ENCODE peak calls at places on chromosomes 6 and 20, in ten cellular contexts. U is heart left ventricle, Q is Peyer's patch, N is IMR-90, M is adrenal gland, X is esophagus squamous epithelium, S is breast epithelium, C is transverse colon, E is ovary, A is stomach. H is an unnamed sample.

GRCh38 chr6:31865205-31866118 is 2.8 kb upstream of the NEU1 start:
- DNase-seq in U (no peak), S (no peak), M (no peak), Q (no peak), C (no peak), N (no peak), E (no peak), X (no peak), A (no peak), H (no peak)

GRCh38 chr6:10395171-10395945 is 19.5 kb downstream of the TFAP2A start:
- DNase-seq in N (no peak), M (no peak), C (no peak), X (no peak), S (no peak), A (no peak), U (no peak), E (no peak), Q (no peak), H (no peak)

GRCh38 chr6:113856011-113856551 is 1.1 kb upstream of the MARCKS start:
- DNase-seq in S (no peak), Q (no peak), N (peak), C (peak), E (peak), U (no peak), M (no peak), X (no peak), A (peak), H (no peak)

GRCh38 chr6:30556006-30556713 is at the start of gene GNL1:
- DNase-seq in Q (peak), X (peak), C (peak), M (peak), A (peak), E (peak), S (peak), U (peak), N (peak), H (peak)

GRCh38 chr6:39037707-39038106 is 10.9 kb upstream of the GLP1R start:
- DNase-seq in S (no peak), Q (no peak), E (no peak), M (no peak), C (no peak), A (no peak), U (no peak), X (no peak), N (no peak), H (no peak)

GRCh38 chr20:46118481-46119020 is 437 bp downstream of the CD40 start:
- DNase-seq in X (no peak), Q (no peak), S (no peak), A (peak), U (peak), E (peak), N (no peak), C (peak), M (peak), H (no peak)

GRCh38 chr6:55199239-55199638 is 24.9 kb downstream of the HCRTR2 start:
- DNase-seq in S (no peak), N (no peak), C (no peak), Q (no peak), E (no peak), U (no peak), A (no peak), M (no peak), X (no peak), H (no peak)

GRCh38 chr6:40957616-40958492 is 81.2 kb downstream of the UNC5CL start:
- DNase-seq in M (no peak), E (no peak), C (no peak), U (no peak), X (no peak), S (no peak), N (peak), Q (no peak), A (no peak), H (no peak)

GRCh38 chr20:46350986-46351267 is 42.6 kb upstream of the CDH22 start:
- DNase-seq in Q (no peak), E (no peak), A (no peak), N (no peak), M (no peak), X (no peak), S (no peak), U (no peak), C (no peak), H (no peak)

GRCh38 chr6:167089243-167090142 is 33.4 kb upstream of the CCR6 start:
- DNase-seq in E (no peak), X (no peak), C (no peak), S (no peak), A (no peak), N (no peak), M (no peak), Q (no peak), U (no peak), H (no peak)

GRCh38 chr6:167090171-167090570 is 32.7 kb upstream of the CCR6 start:
- DNase-seq in U (no peak), Q (no peak), C (no peak), E (no peak), X (no peak), S (no peak), N (no peak), M (no peak), A (no peak), H (no peak)

GRCh38 chr6:167092672-167093339 is 30.1 kb upstream of the CCR6 start:
- DNase-seq in C (no peak), X (no peak), M (no peak), U (no peak), N (no peak), S (no peak), E (no peak), Q (no peak), A (no peak), H (no peak)

GRCh38 chr6:167093406-167093921 is 29.4 kb upstream of the CCR6 start:
- DNase-seq in N (no peak), X (no peak), C (no peak), S (no peak), E (no peak), U (no peak), A (no peak), M (no peak), Q (no peak), H (no peak)

GRCh38 chr6:167091149-167092107 is 31.5 kb upstream of the CCR6 start:
- DNase-seq in U (no peak), Q (no peak), N (no peak), S (no peak), E (no peak), C (no peak), A (no peak), X (no peak), M (no peak), H (no peak)
- TF ChIP-seq POLR2A in U (no peak), Q (no peak), N (no peak), S (no peak), E (no peak), C (no peak), A (no peak), X (no peak), M (no peak), H (no peak)

GRCh38 chr6:14619419-14619781 is 501.8 kb downstream of the CD83 start:
- DNase-seq in M (no peak), C (no peak), E (peak), X (no peak), U (no peak), A (peak), Q (no peak), N (no peak), S (no peak), H (no peak)
- TF ChIP-seq CTCF in M (no peak), C (no peak), E (no peak), X (no peak), U (no peak), A (no peak), Q (no peak), N (no peak), S (no peak), H (no peak)

GRCh38 chr6:149223120-149223775 is 94.3 kb upstream of the TAB2 start:
- DNase-seq in Q (no peak), N (no peak), M (no peak), C (no peak), E (no peak), S (no peak), X (no peak), U (no peak), A (no peak), H (no peak)
- TF ChIP-seq POLR2A in Q (no peak), N (no peak), M (no peak), C (no peak), E (no peak), S (no peak), X (no peak), U (no peak), A (no peak), H (no peak)

DNA sequence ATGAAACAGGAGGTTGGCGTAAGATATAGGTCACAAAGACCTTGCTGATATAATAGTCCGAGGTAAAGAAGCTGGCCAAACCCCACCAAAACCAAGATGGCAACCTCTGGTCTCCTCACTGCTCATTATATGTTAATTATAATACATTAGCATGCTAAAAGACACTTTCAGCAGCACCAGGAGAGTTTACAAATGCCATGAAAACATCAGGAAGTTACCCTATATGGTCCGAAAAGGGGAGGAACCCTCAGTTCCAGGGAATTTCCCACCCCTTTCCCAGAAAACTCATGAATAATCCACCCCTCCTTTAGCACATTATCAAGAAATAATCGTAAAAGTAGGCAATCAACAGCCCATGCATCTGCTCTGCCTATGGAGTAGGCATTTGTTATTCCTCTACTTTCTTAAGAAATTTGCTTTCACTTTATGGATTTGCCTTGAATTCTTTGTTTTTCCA is 923.4 kb downstream of the QKI start:
- DNase-seq in A (no peak), S (no peak), N (no peak), C (no peak), Q (no peak), U (no peak), E (no peak), X (no peak), M (no peak), H (no peak)
- TF ChIP-seq CTCF in A (no peak), S (no peak), N (no peak), C (no peak), Q (no peak), U (no peak), E (no peak), X (no peak), M (no peak), H (no peak)